ENCODE peak calls at places on chromosomes 3 and 15, in six cellular contexts. One of them, this sample, is unnamed.

GRCh38 chr15:30889231-30889630 is 14.5 kb upstream of the FAN1 start:
- DNase-seq in HL-60: no peak
- DNase-seq in HCT116: no peak
- DNase-seq in stomach: no peak
- DNase-seq in breast epithelium: no peak
- DNase-seq in suprapubic skin: no peak
- DNase-seq in this sample: no peak

GRCh38 chr15:31106495-31107300 is 5.2 kb upstream of the TRPM1 start:
- DNase-seq in HL-60: peak; percentile 28
- DNase-seq in HCT116: no peak
- DNase-seq in stomach: no peak
- DNase-seq in breast epithelium: no peak
- DNase-seq in suprapubic skin: no peak
- DNase-seq in this sample: no peak

GRCh38 chr3:44065311-44065710 is 176.4 kb upstream of the TOPAZ1 start:
- DNase-seq in HL-60: no peak
- DNase-seq in HCT116: no peak
- DNase-seq in stomach: peak; percentile 36
- DNase-seq in breast epithelium: peak; percentile 40
- DNase-seq in suprapubic skin: no peak
- DNase-seq in this sample: peak; percentile 70

GRCh38 chr3:44511238-44511567 is 33.7 kb upstream of the ZNF445 start:
- DNase-seq in HL-60: no peak
- DNase-seq in HCT116: no peak
- DNase-seq in stomach: no peak
- DNase-seq in breast epithelium: no peak
- DNase-seq in suprapubic skin: no peak
- DNase-seq in this sample: no peak

GRCh38 chr3:133547432-133548041 is 25.9 kb upstream of the CDV3 start:
- DNase-seq in HL-60: no peak
- DNase-seq in HCT116: no peak
- DNase-seq in stomach: peak; percentile 78
- DNase-seq in breast epithelium: peak; percentile 25
- DNase-seq in suprapubic skin: no peak
- DNase-seq in this sample: no peak

GRCh38 chr3:53581671-53582070 is 87.3 kb downstream of the CACNA1D start:
- DNase-seq in HL-60: no peak
- DNase-seq in HCT116: no peak
- DNase-seq in stomach: no peak
- DNase-seq in breast epithelium: no peak
- DNase-seq in suprapubic skin: no peak
- DNase-seq in this sample: no peak

GRCh38 chr3:160053048-160053391 is 64.4 kb downstream of the IL12A start:
- DNase-seq in HL-60: no peak
- DNase-seq in HCT116: no peak
- DNase-seq in stomach: no peak
- DNase-seq in breast epithelium: no peak
- DNase-seq in suprapubic skin: no peak
- DNase-seq in this sample: no peak

GRCh38 chr15:38367476-38367875 is 86.5 kb upstream of the FAM98B start:
- DNase-seq in HL-60: no peak
- DNase-seq in HCT116: no peak
- DNase-seq in stomach: no peak
- DNase-seq in breast epithelium: no peak
- DNase-seq in suprapubic skin: no peak
- DNase-seq in this sample: no peak

GRCh38 chr15:101305820-101306255 is 10.8 kb upstream of the SNRPA1 start:
- DNase-seq in HL-60: no peak
- DNase-seq in HCT116: no peak
- DNase-seq in stomach: no peak
- DNase-seq in breast epithelium: no peak
- DNase-seq in suprapubic skin: no peak
- DNase-seq in this sample: no peak

GRCh38 chr15:92394327-92395175 is 870 bp downstream of the ST8SIA2 start:
- DNase-seq in HL-60: no peak
- DNase-seq in HCT116: no peak
- DNase-seq in stomach: no peak
- DNase-seq in breast epithelium: no peak
- DNase-seq in suprapubic skin: no peak
- DNase-seq in this sample: no peak

GRCh38 chr15:29815000-29815704 is 7.1 kb downstream of the TJP1 start:
- DNase-seq in HL-60: no peak
- DNase-seq in HCT116: no peak
- DNase-seq in stomach: no peak
- DNase-seq in breast epithelium: no peak
- DNase-seq in suprapubic skin: no peak
- DNase-seq in this sample: peak; percentile 11

GRCh38 chr3:37096972-37097371 is 77.4 kb downstream of the LRRFIP2 start:
- DNase-seq in HL-60: no peak
- DNase-seq in HCT116: no peak
- DNase-seq in stomach: no peak
- DNase-seq in breast epithelium: no peak
- DNase-seq in suprapubic skin: no peak
- DNase-seq in this sample: no peak

GRCh38 chr15:31275331-31276262 is 51.0 kb upstream of the KLF13 start:
- DNase-seq in HL-60: no peak
- DNase-seq in HCT116: no peak
- DNase-seq in stomach: peak; percentile 25
- DNase-seq in breast epithelium: no peak
- DNase-seq in suprapubic skin: peak; percentile 54
- DNase-seq in this sample: peak; percentile 3

GRCh38 chr3:73556520-73557371 is 68.0 kb downstream of the PDZRN3 start:
- DNase-seq in HL-60: no peak
- DNase-seq in HCT116: no peak
- DNase-seq in stomach: no peak
- DNase-seq in breast epithelium: no peak
- DNase-seq in suprapubic skin: no peak
- DNase-seq in this sample: no peak

GRCh38 chr3:61008168-61008737 is 243.0 kb downstream of the FHIT start:
- DNase-seq in HL-60: no peak
- DNase-seq in HCT116: no peak
- DNase-seq in stomach: no peak
- DNase-seq in breast epithelium: no peak
- DNase-seq in suprapubic skin: no peak
- DNase-seq in this sample: no peak

GRCh38 chr3:71600646-71601288 is 17.2 kb upstream of the FOXP1 start:
- DNase-seq in HL-60: no peak
- DNase-seq in HCT116: no peak
- DNase-seq in stomach: no peak
- DNase-seq in breast epithelium: no peak
- DNase-seq in suprapubic skin: no peak
- DNase-seq in this sample: no peak

GRCh38 chr15:81504170-81504905 is 130.3 kb upstream of the TMC3 start:
- DNase-seq in HL-60: no peak
- DNase-seq in HCT116: no peak
- DNase-seq in stomach: no peak
- DNase-seq in breast epithelium: no peak
- DNase-seq in suprapubic skin: no peak
- DNase-seq in this sample: no peak

GRCh38 chr15:66885281-66885915 is 180.0 kb upstream of the SMAD3 start:
- DNase-seq in HL-60: no peak
- DNase-seq in HCT116: no peak
- DNase-seq in stomach: no peak
- DNase-seq in breast epithelium: no peak
- DNase-seq in suprapubic skin: peak; percentile 40
- DNase-seq in this sample: no peak

GRCh38 chr3:20256144-20256543 is 70.1 kb upstream of the SGO1 start:
- DNase-seq in HL-60: no peak
- DNase-seq in HCT116: no peak
- DNase-seq in stomach: no peak
- DNase-seq in breast epithelium: no peak
- DNase-seq in suprapubic skin: no peak
- DNase-seq in this sample: no peak

GRCh38 chr15:57220220-57220619 is 156.1 kb upstream of the CGNL1 start:
- DNase-seq in HL-60: no peak
- DNase-seq in HCT116: no peak
- DNase-seq in stomach: no peak
- DNase-seq in breast epithelium: no peak
- DNase-seq in suprapubic skin: no peak
- DNase-seq in this sample: no peak

GRCh38 chr15:57218826-57219576 is 157.3 kb upstream of the CGNL1 start:
- DNase-seq in HL-60: peak; percentile 90
- DNase-seq in HCT116: no peak
- DNase-seq in stomach: no peak
- DNase-seq in breast epithelium: no peak
- DNase-seq in suprapubic skin: no peak
- DNase-seq in this sample: no peak

GRCh38 chr15:57216288-57216687 is 160.0 kb upstream of the CGNL1 start:
- DNase-seq in HL-60: no peak
- DNase-seq in HCT116: no peak
- DNase-seq in stomach: no peak
- DNase-seq in breast epithelium: no peak
- DNase-seq in suprapubic skin: no peak
- DNase-seq in this sample: no peak

GRCh38 chr15:57215371-57215770 is 160.9 kb upstream of the CGNL1 start:
- DNase-seq in HL-60: no peak
- DNase-seq in HCT116: no peak
- DNase-seq in stomach: no peak
- DNase-seq in breast epithelium: no peak
- DNase-seq in suprapubic skin: no peak
- DNase-seq in this sample: no peak

DNA sequence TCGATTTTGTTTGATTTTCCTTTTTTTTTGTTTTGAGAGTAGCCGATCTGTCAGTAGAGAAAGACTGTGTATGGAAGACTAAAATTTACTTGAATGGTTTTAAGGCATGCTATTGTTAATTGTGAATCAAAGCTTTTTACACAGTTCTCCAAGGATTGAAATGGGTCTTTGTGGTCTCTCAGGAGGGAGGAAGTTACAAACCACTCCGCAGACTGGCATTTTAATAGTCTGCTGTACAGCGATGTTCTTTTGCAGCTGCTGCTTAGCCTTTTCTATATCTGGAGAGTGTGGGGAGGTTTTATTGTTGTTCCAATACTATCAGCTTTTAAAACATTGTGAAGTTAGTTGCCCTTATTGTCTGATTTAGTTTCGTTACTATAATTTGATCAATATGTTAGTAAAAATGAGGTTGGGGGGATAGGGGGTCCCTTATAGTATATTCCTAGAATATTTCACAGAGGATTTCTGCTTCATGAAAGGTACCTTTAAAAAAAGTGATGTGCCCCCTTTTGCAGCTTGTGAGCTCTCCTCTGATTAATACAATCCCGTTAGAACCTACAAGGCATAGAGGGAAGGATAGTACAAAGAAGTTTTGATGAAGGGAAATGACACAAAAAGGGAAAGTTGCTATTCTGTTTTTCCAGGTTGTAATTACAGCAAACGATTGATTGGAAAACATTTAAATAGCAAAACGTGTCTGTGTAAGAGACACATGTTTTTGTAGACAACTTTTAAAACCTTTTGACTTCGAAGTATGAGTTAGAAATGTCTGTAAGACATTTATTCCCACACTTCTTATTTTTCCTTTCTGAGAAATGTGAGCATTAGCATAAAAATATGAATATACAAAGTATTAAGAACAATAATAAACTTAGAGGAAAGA is 158.3 kb upstream of the CGNL1 start:
- DNase-seq in HL-60: no peak
- DNase-seq in HCT116: no peak
- DNase-seq in stomach: no peak
- DNase-seq in breast epithelium: no peak
- DNase-seq in suprapubic skin: no peak
- DNase-seq in this sample: no peak
- TF ChIP-seq POLR2AphosphoS5 in HL-60: no peak
- TF ChIP-seq POLR2AphosphoS5 in HCT116: no peak
- TF ChIP-seq POLR2AphosphoS5 in stomach: no peak
- TF ChIP-seq POLR2AphosphoS5 in breast epithelium: no peak
- TF ChIP-seq POLR2AphosphoS5 in suprapubic skin: no peak
- TF ChIP-seq POLR2AphosphoS5 in this sample: no peak

DNA sequence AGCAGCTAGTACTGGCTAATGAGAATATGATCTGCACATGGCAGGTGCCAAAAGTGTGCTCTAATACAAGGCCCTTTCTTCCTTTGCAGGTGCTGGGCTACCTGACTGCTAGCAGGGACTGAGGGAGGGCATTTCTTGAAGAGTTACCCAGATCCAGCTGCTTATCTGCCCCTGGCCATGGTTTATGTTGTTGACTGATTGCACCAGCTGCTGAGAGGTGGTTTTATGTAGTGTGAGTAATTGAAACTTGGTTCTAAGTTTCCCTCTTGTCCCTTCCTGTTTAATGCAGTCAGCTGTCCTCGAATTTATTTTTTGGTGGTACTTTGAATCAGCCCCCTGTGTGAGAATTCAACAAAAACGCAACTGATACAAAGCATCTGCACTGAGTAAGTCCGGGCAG is 288.3 kb upstream of the C2CD4B start:
- DNase-seq in HL-60: no peak
- DNase-seq in HCT116: no peak
- DNase-seq in stomach: no peak
- DNase-seq in breast epithelium: no peak
- DNase-seq in suprapubic skin: no peak
- DNase-seq in this sample: no peak
- H3K27ac ChIP-seq in HL-60: no peak overlapping the region
- H3K27ac ChIP-seq in HCT116: no peak overlapping the region
- H3K27ac ChIP-seq in stomach: no peak overlapping the region
- H3K27ac ChIP-seq in breast epithelium: no peak overlapping the region
- H3K27ac ChIP-seq in suprapubic skin: no peak overlapping the region
- H3K27ac ChIP-seq in this sample: no peak overlapping the region

DNA sequence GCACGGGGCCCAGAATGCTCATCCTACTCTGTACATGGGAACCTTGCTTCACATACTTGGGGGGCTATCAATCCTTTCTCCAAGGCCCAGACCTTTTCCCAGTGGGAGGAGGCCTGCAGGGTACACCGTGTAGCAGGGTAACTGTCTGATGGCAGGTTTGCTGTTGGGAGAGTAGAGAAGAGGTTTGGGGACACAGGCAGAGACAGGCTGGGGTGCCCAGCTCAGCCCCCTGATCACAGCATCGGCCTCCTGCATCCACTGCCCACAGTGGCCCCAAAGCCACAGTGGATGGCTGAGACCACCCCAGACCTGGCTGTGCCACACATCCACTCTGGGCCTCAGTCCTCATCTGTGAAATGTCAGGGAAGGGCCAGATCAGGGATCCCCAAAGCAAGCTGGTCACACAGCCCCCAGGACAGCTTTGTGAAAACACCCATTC is 5.6 kb downstream of the CHRNA3 start:
- DNase-seq in HL-60: no peak
- DNase-seq in HCT116: no peak
- DNase-seq in stomach: peak; percentile 9
- DNase-seq in breast epithelium: no peak
- DNase-seq in suprapubic skin: no peak
- DNase-seq in this sample: no peak
- H3K27me3 ChIP-seq in HL-60: peaks cover 15% of the 10 kb centered on the region
- H3K27me3 ChIP-seq in HCT116: no peaks in the 10 kb centered on the region
- H3K27me3 ChIP-seq in stomach: no peaks in the 10 kb centered on the region
- H3K27me3 ChIP-seq in breast epithelium: peaks cover 17% of the 10 kb centered on the region
- H3K27me3 ChIP-seq in suprapubic skin: peaks cover 17% of the 10 kb centered on the region
- H3K27me3 ChIP-seq in this sample: peaks cover 2% of the 10 kb centered on the region

DNA sequence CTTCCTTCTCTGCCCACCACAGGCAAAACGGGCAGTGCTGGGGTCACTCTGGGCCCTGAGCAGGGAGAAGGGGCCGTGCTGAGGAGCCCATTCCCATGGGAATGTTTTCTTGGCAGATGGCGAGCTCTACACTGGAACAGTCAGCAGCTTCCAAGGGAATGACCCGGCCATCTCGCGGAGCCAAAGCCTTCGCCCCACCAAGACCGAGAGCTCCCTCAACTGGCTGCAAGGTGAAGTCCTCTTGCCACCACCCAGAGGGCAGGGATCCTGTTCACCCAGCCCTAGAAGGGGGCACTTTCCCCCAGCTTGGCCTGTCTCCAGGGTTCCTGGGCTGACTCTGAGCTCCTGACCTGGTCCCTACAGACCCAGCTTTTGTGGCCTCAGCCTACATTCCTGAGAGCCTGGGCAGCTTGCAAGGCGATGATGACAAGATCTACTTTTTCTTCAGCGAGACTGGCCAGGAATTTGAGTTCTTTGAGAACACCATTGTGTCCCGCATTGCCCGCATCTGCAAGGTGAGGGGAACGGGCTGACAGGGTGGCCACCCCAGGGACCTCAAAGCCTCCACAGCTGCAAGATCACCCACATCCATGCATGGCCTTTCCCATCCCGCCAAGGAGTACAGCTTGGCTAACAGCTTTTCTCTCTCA is 12.4 kb downstream of the CIB1 start:
- DNase-seq in HL-60: no peak
- DNase-seq in HCT116: no peak
- DNase-seq in stomach: peak; percentile 81
- DNase-seq in breast epithelium: peak; percentile 57
- DNase-seq in suprapubic skin: no peak
- DNase-seq in this sample: peak; percentile 71
- TF ChIP-seq POLR2AphosphoS5 in HL-60: no peak
- TF ChIP-seq POLR2AphosphoS5 in HCT116: peak; percentile 28
- TF ChIP-seq POLR2AphosphoS5 in stomach: no peak
- TF ChIP-seq POLR2AphosphoS5 in breast epithelium: no peak
- TF ChIP-seq POLR2AphosphoS5 in suprapubic skin: no peak
- TF ChIP-seq POLR2AphosphoS5 in this sample: peak; percentile 63

This sample was measured in prostate gland.